ENCODE peak calls at places on chromosomes 13 and 19, in six cellular contexts. B is AG08396, H is LoVo, L is NCI-H2081, O is GM23248, N is iPS DF 6.9. D is an unnamed sample.

GRCh38 chr19:51531349-51532315 is at the start of gene SIGLEC6:
- DNase-seq in B (no peak), H (no peak), L (no peak), O (no peak), N (peak; percentile 11), D (no peak)

GRCh38 chr19:19539738-19540703 is 2.0 kb downstream of the CILP2 start:
- DNase-seq in B (peak; percentile 82), H (no peak), L (no peak), O (peak; percentile 77), N (no peak), D (peak; percentile 49)

GRCh38 chr13:31240921-31241320 is 41.1 kb downstream of the B3GLCT start:
- DNase-seq in B (no peak), H (no peak), L (no peak), O (no peak), N (no peak), D (no peak)

GRCh38 chr13:79480954-79481684 is at the start of gene NDFIP2:
- DNase-seq in B (peak; percentile 75), H (peak; percentile 92), L (peak; percentile 91), O (peak; percentile 91), N (peak; percentile 47), D (peak; percentile 94)

GRCh38 chr19:19532806-19533701 is 4.3 kb downstream of the YJEFN3 start:
- DNase-seq in B (no peak), H (no peak), L (no peak), O (no peak), N (no peak), D (no peak)

GRCh38 chr19:18385675-18386542 is at the start of gene GDF15:
- DNase-seq in B (peak; percentile 85), H (peak; percentile 91), L (no peak), O (peak; percentile 78), N (no peak), D (peak; percentile 86)

GRCh38 chr19:1074512-1075283 is 7.7 kb downstream of the ARHGAP45 start:
- DNase-seq in B (peak; percentile 82), H (peak; percentile 94), L (peak; percentile 92), O (no peak), N (no peak), D (peak; percentile 76)

GRCh38 chr19:34579281-34580054 is 97.5 kb downstream of the SCGB2B2 start:
- DNase-seq in B (no peak), H (no peak), L (no peak), O (no peak), N (no peak), D (no peak)

GRCh38 chr19:44005968-44006367 is 3.2 kb downstream of the ZNF230 start:
- DNase-seq in B (no peak), H (no peak), L (no peak), O (peak; percentile 47), N (no peak), D (no peak)

GRCh38 chr13:51425410-51426042 is 27.3 kb downstream of the INTS6 start:
- DNase-seq in B (peak; percentile 10), H (no peak), L (no peak), O (peak; percentile 79), N (no peak), D (no peak)

GRCh38 chr19:18660051-18660910 is 23.2 kb upstream of the CRTC1 start:
- DNase-seq in B (peak; percentile 75), H (no peak), L (no peak), O (peak; percentile 37), N (no peak), D (no peak)

GRCh38 chr19:4916292-4917082 is 7.2 kb downstream of the UHRF1 start:
- DNase-seq in B (no peak), H (no peak), L (no peak), O (no peak), N (no peak), D (no peak)

GRCh38 chr19:46082728-46083050 is 41.8 kb downstream of the IGFL3 start:
- DNase-seq in B (no peak), H (no peak), L (no peak), O (peak; percentile 79), N (no peak), D (peak; percentile 79)

GRCh38 chr13:94162289-94162688 is 317.2 kb downstream of the DCT start:
- DNase-seq in B (no peak), H (no peak), L (no peak), O (no peak), N (no peak), D (no peak)

GRCh38 chr19:44845286-44845611 is 848 bp upstream of the NECTIN2 start:
- DNase-seq in B (no peak), H (peak; percentile 19), L (no peak), O (no peak), N (no peak), D (no peak)

GRCh38 chr13:38888309-38888708 is 102.3 kb downstream of the STOML3 start:
- DNase-seq in B (no peak), H (no peak), L (no peak), O (peak; percentile 87), N (no peak), D (no peak)

GRCh38 chr19:2693492-2693891 is 9.0 kb downstream of the GNG7 start:
- DNase-seq in B (no peak), H (no peak), L (no peak), O (no peak), N (no peak), D (no peak)

GRCh38 chr19:1224847-1225246 is 13.0 kb downstream of the CBARP start:
- DNase-seq in B (no peak), H (no peak), L (no peak), O (no peak), N (no peak), D (no peak)

GRCh38 chr19:33096005-33096404 is 15.0 kb downstream of the GPATCH1 start:
- DNase-seq in B (no peak), H (peak; percentile 68), L (no peak), O (no peak), N (no peak), D (peak; percentile 82)

GRCh38 chr19:10817291-10818038 is 18.5 kb downstream of the TMED1 start:
- DNase-seq in B (peak; percentile 94), H (no peak), L (no peak), O (peak; percentile 99), N (no peak), D (no peak)

GRCh38 chr19:35908977-35909683 is 1.0 kb upstream of the TYROBP start:
- DNase-seq in B (no peak), H (no peak), L (no peak), O (no peak), N (no peak), D (no peak)

GRCh38 chr13:35225582-35225981 is 250.9 kb downstream of the MAB21L1 start:
- DNase-seq in B (no peak), H (no peak), L (no peak), O (no peak), N (no peak), D (no peak)

GRCh38 chr19:14837391-14837790 is 2.4 kb upstream of the OR7A5 start:
- DNase-seq in B (no peak), H (no peak), L (no peak), O (no peak), N (no peak), D (no peak)

GRCh38 chr13:90412980-90413379 is 934.5 kb upstream of the MIR17HG start:
- DNase-seq in B (no peak), H (no peak), L (no peak), O (no peak), N (no peak), D (no peak)

GRCh38 chr19:33289261-33289660 is 13.1 kb downstream of the CEBPA start:
- DNase-seq in B (no peak), H (no peak), L (no peak), O (no peak), N (no peak), D (no peak)

GRCh38 chr19:17847538-17848366 is at the start of gene JAK3:
- DNase-seq in B (peak; percentile 80), H (no peak), L (no peak), O (peak; percentile 87), N (no peak), D (no peak)

GRCh38 chr19:31675187-31675913 is 326.1 kb upstream of the TSHZ3 start:
- DNase-seq in B (peak; percentile 57), H (no peak), L (no peak), O (peak; percentile 60), N (no peak), D (no peak)

GRCh38 chr19:39544920-39545319 is 5.0 kb upstream of the EID2 start:
- DNase-seq in B (no peak), H (no peak), L (no peak), O (no peak), N (no peak), D (no peak)

GRCh38 chr19:41545547-41545946 is 30.4 kb upstream of the CEACAM21 start:
- DNase-seq in B (no peak), H (no peak), L (no peak), O (no peak), N (no peak), D (no peak)

GRCh38 chr19:56813531-56813930 is 27.0 kb downstream of the PEG3 start:
- DNase-seq in B (no peak), H (no peak), L (no peak), O (no peak), N (no peak), D (no peak)

GRCh38 chr19:15534957-15535864 is 26.9 kb downstream of the CYP4F22 start:
- DNase-seq in B (no peak), H (no peak), L (no peak), O (no peak), N (no peak), D (no peak)

GRCh38 chr13:36341718-36342117 is 4.5 kb downstream of the SPART start:
- DNase-seq in B (peak; percentile 7), H (no peak), L (no peak), O (peak; percentile 55), N (no peak), D (no peak)

GRCh38 chr19:28710278-28710677 is 502.7 kb downstream of the UQCRFS1 start:
- DNase-seq in B (peak; percentile 40), H (peak; percentile 64), L (peak; percentile 25), O (peak; percentile 71), N (peak; percentile 25), D (no peak)

GRCh38 chr19:15456871-15457700 is 7.3 kb downstream of the RASAL3 start:
- DNase-seq in B (no peak), H (no peak), L (peak; percentile 55), O (peak; percentile 21), N (peak; percentile 82), D (no peak)

GRCh38 chr13:97194473-97194872 is 27.7 kb upstream of the MBNL2 start:
- DNase-seq in B (peak; percentile 20), H (peak; percentile 37), L (no peak), O (peak; percentile 2), N (no peak), D (peak; percentile 76)

GRCh38 chr19:954672-955494 is 29.0 kb downstream of the ARID3A start:
- DNase-seq in B (no peak), H (no peak), L (no peak), O (no peak), N (no peak), D (no peak)

GRCh38 chr19:14089662-14090508 is 666 bp downstream of the SAMD1 start:
- DNase-seq in B (peak; percentile 73), H (peak; percentile 51), L (no peak), O (peak; percentile 83), N (no peak), D (peak; percentile 45)

GRCh38 chr13:75312884-75313520 is 169.0 kb downstream of the TBC1D4 start:
- DNase-seq in B (no peak), H (no peak), L (no peak), O (no peak), N (no peak), D (no peak)

GRCh38 chr13:28573595-28574373 is 78.9 kb upstream of the FLT1 start:
- DNase-seq in B (no peak), H (no peak), L (no peak), O (no peak), N (no peak), D (no peak)